ENCODE peak calls at places on chromosomes 3 and 15, in five cellular contexts. K, A, E, Z and I are unnamed samples.

GRCh38 chr3:96264701-96265100 is 549.7 kb upstream of the EPHA6 start:
- DNase-seq in A (no peak), E (no peak), K (peak; percentile 20), Z (no peak), I (no peak)

GRCh38 chr15:39404767-39405173 is 176.1 kb upstream of the THBS1 start:
- DNase-seq in E (no peak), A (no peak), Z (no peak), K (peak; percentile 92), I (no peak)

GRCh38 chr3:195808741-195809290 is 2.9 kb downstream of the MUC4 start:
- DNase-seq in E (no peak), A (no peak), Z (no peak), K (no peak), I (no peak)

GRCh38 chr3:174191380-174191779 is 667.8 kb upstream of the NAALADL2 start:
- DNase-seq in E (no peak), Z (no peak), A (no peak), K (no peak), I (no peak)

GRCh38 chr3:124246949-124247348 is 255.0 kb upstream of the ROPN1 start:
- DNase-seq in A (no peak), Z (peak; percentile 61), E (no peak), K (peak; percentile 62), I (no peak)

GRCh38 chr3:172321035-172321434 is 127.2 kb downstream of the GHSR start:
- DNase-seq in A (no peak), K (no peak), E (no peak), Z (no peak), I (no peak)

GRCh38 chr3:70531838-70532489 is 219.5 kb upstream of the MDFIC2 start:
- DNase-seq in K (no peak), Z (no peak), A (no peak), E (no peak), I (no peak)

GRCh38 chr3:42539871-42540714 is 37.6 kb downstream of the VIPR1 start:
- DNase-seq in K (peak; percentile 78), E (peak; percentile 51), Z (peak; percentile 89), A (peak; percentile 65), I (peak; percentile 41)

GRCh38 chr15:80989518-80990478 is at the start of gene MESD:
- DNase-seq in A (peak; percentile 99), Z (peak; percentile 100), K (peak; percentile 92), E (peak; percentile 98), I (peak; percentile 90)

GRCh38 chr15:80990955-80991354 is 1.3 kb upstream of the MESD start:
- DNase-seq in Z (no peak), K (no peak), E (no peak), A (no peak), I (no peak)

GRCh38 chr15:80992436-80992835 is 2.8 kb upstream of the MESD start:
- DNase-seq in Z (no peak), A (no peak), E (no peak), K (no peak), I (no peak)

GRCh38 chr15:80989110-80989517 is 505 bp downstream of the MESD start:
- DNase-seq in E (no peak), A (no peak), K (no peak), Z (peak; percentile 19), I (no peak)

GRCh38 chr15:80991446-80991845 is 1.8 kb upstream of the MESD start:
- DNase-seq in Z (peak; percentile 60), A (no peak), K (peak; percentile 17), E (no peak), I (no peak)
- TF ChIP-seq CTCF in Z (no peak), A (no peak), K (no peak), E (no peak), I (no peak)

GRCh38 chr15:96088592-96088991 is 241.9 kb upstream of the NR2F2 start:
- DNase-seq in Z (no peak), K (no peak), A (no peak), E (no peak), I (no peak)
- TF ChIP-seq CTCF in Z (no peak), K (no peak), A (no peak), E (no peak), I (no peak)

DNA sequence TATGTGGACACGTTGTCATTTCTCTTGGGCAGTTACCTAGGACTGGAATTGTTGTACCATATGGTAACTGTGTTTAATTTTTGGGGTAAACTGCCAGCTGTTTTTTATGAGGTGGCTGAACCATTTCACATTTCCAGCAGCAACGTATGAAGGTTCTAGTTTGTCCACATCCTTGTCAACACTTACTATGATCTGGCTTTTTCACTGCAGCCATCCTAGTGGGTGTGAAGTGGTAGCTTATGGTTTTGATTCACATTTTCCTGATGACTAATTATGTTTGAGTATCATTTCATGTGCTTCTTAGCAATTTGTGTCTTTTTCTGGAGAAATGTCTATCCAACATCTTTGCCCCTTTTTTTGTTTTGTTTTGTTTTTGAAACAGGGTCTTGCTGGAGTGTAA is 96.2 kb downstream of the VGLL4 start:
- DNase-seq in K (no peak), A (no peak), Z (no peak), E (no peak), I (no peak)
- TF ChIP-seq CTCF in K (no peak), A (no peak), Z (no peak), E (no peak), I (no peak)

GRCh38 chr3:11643212-11644087 is at the start of gene VGLL4:
- DNase-seq in Z (peak; percentile 87), A (peak; percentile 88), K (peak; percentile 86), E (peak; percentile 80), I (peak; percentile 66)

GRCh38 chr3:11641316-11641682 is 2.4 kb downstream of the VGLL4 start:
- DNase-seq in A (no peak), K (no peak), E (no peak), Z (no peak), I (no peak)

GRCh38 chr3:11640009-11640673 is 3.6 kb downstream of the VGLL4 start:
- DNase-seq in A (no peak), K (no peak), Z (no peak), E (no peak), I (no peak)

GRCh38 chr3:11642455-11643162 is 1.1 kb downstream of the VGLL4 start:
- DNase-seq in K (peak; percentile 73), Z (peak; percentile 63), E (peak; percentile 37), A (peak; percentile 69), I (peak; percentile 50)

GRCh38 chr3:11641683-11642407 is 1.9 kb downstream of the VGLL4 start:
- DNase-seq in K (peak; percentile 35), Z (peak; percentile 43), E (no peak), A (no peak), I (no peak)
- TF ChIP-seq CTCF in K (no peak), Z (no peak), E (no peak), A (no peak), I (no peak)